ENCODE peak calls at places on chromosomes 11 and 22, in four cellular contexts. W is hypothalamus, E is GM13976, I is A549. P is an unnamed sample.

GRCh38 chr11:83831929-83832328 is 545.8 kb upstream of the CCDC90B start:
- DNase-seq in I (no peak), E (no peak), W (no peak), P (no peak)

GRCh38 chr11:60985991-60986915 is 14.8 kb downstream of the CD6 start:
- DNase-seq in E (no peak), I (no peak), W (no peak), P (peak; percentile 20)

GRCh38 chr11:108009497-108010360 is 1.0 kb downstream of the CUL5 start:
- DNase-seq in E (no peak), W (no peak), I (no peak), P (no peak)

GRCh38 chr11:125057370-125058060 is 5.6 kb upstream of the SLC37A2 start:
- DNase-seq in I (no peak), W (no peak), E (no peak), P (no peak)

GRCh38 chr11:64125676-64126075 is 40.2 kb downstream of the MACROD1 start:
- DNase-seq in E (no peak), I (no peak), W (no peak), P (no peak)

GRCh38 chr11:10329935-10330334 is 25.1 kb downstream of the ADM start:
- DNase-seq in I (no peak), E (no peak), W (no peak), P (no peak)

GRCh38 chr11:116473790-116474346 is 298.9 kb downstream of the BUD13 start:
- DNase-seq in W (no peak), E (no peak), I (no peak), P (no peak)

GRCh38 chr22:33329398-33329797 is 271.2 kb upstream of the SYN3 start:
- DNase-seq in E (no peak), I (no peak), W (no peak), P (no peak)

GRCh38 chr11:29119116-29119515 is 897.7 kb downstream of the KCNA4 start:
- DNase-seq in E (no peak), I (no peak), W (no peak), P (no peak)

GRCh38 chr22:44906999-44907644 is 102.7 kb downstream of the PHF21B start:
- DNase-seq in E (no peak), W (no peak), I (no peak), P (no peak)

GRCh38 chr11:4947505-4947904 is at the start of gene OR51A4:
- DNase-seq in E (no peak), W (no peak), I (no peak), P (no peak)

GRCh38 chr11:113974741-113975470 is at the start of gene HTR3A:
- DNase-seq in W (no peak), E (no peak), I (no peak), P (no peak)

GRCh38 chr11:111410951-111411350 is 31.9 kb upstream of the POU2AF1 start:
- DNase-seq in I (no peak), E (no peak), W (no peak), P (no peak)

GRCh38 chr11:119583585-119583984 is 145.4 kb downstream of the NECTIN1 start:
- DNase-seq in W (no peak), I (no peak), E (no peak), P (no peak)

GRCh38 chr11:71451596-71452353 is 1.2 kb upstream of the NADSYN1 start:
- DNase-seq in E (no peak), W (no peak), I (no peak), P (peak; percentile 51)

GRCh38 chr11:75246673-75247350 is 6.2 kb downstream of the TPBGL start:
- DNase-seq in E (no peak), I (no peak), W (no peak), P (no peak)

GRCh38 chr11:43802509-43802908 is 78.1 kb upstream of the ALKBH3 start:
- DNase-seq in I (no peak), E (no peak), W (no peak), P (no peak)

GRCh38 chr11:117384045-117384444 is 56.4 kb downstream of the CEP164 start:
- DNase-seq in W (no peak), I (peak; percentile 31), E (no peak), P (no peak)

GRCh38 chr11:892106-892505 is 18.5 kb downstream of the CHID1 start:
- DNase-seq in I (no peak), E (no peak), W (no peak), P (no peak)

GRCh38 chr11:42265072-42265471 is 805.6 kb upstream of the LRRC4C start:
- DNase-seq in I (no peak), E (no peak), W (no peak), P (no peak)

GRCh38 chr22:26214466-26214865 is 45.2 kb downstream of the SEZ6L start:
- DNase-seq in W (no peak), E (no peak), I (no peak), P (no peak)

GRCh38 chr11:6357222-6357621 is 33.1 kb upstream of the SMPD1 start:
- DNase-seq in E (no peak), W (no peak), I (no peak), P (no peak)

GRCh38 chr11:46444305-46444704 is 52.7 kb upstream of the CHRM4 start:
- DNase-seq in W (no peak), I (no peak), E (no peak), P (no peak)

GRCh38 chr22:36026741-36027140 is 1.9 kb downstream of the RBFOX2 start:
- DNase-seq in W (no peak), I (no peak), E (no peak), P (peak; percentile 43)

GRCh38 chr22:46972901-46973831 is 210.7 kb downstream of the TBC1D22A start:
- DNase-seq in W (no peak), E (no peak), I (no peak), P (no peak)

GRCh38 chr11:23211221-23211620 is 350.9 kb upstream of the CCDC179 start:
- DNase-seq in E (no peak), W (no peak), I (no peak), P (no peak)

GRCh38 chr11:38274031-38274430 is 1676.0 kb upstream of the RAG2 start:
- DNase-seq in W (no peak), I (no peak), E (no peak), P (no peak)

GRCh38 chr11:63639195-63639832 is 25.1 kb upstream of the PLAAT3 start:
- DNase-seq in W (no peak), I (peak; percentile 31), E (no peak), P (peak; percentile 30)

GRCh38 chr22:37316875-37317371 is 34.6 kb downstream of the CYTH4 start:
- DNase-seq in W (peak; percentile 37), E (peak; percentile 93), I (peak; percentile 84), P (peak; percentile 84)

GRCh38 chr11:130578738-130579368 is 130.4 kb downstream of the ADAMTS15 start:
- DNase-seq in E (no peak), W (no peak), I (no peak), P (no peak)

GRCh38 chr11:61378713-61379313 is 13.6 kb upstream of the TMEM216 start:
- DNase-seq in E (no peak), I (peak; percentile 72), W (no peak), P (no peak)

GRCh38 chr11:92697461-92698314 is 271.8 kb upstream of the MTNR1B start:
- DNase-seq in E (no peak), W (no peak), I (no peak), P (no peak)

GRCh38 chr11:8256271-8257002 is 7.2 kb downstream of the LMO1 start:
- DNase-seq in W (no peak), I (no peak), E (no peak), P (no peak)

GRCh38 chr11:104151404-104152204 is 12.3 kb downstream of the PDGFD start:
- DNase-seq in E (no peak), W (no peak), I (no peak), P (no peak)

GRCh38 chr11:65204646-65205601 is 23.2 kb downstream of the CAPN1 start:
- DNase-seq in I (peak; percentile 81), E (peak; percentile 90), W (no peak), P (peak; percentile 46)

GRCh38 chr11:62458212-62459002 is 39.6 kb downstream of the SCGB1A1 start:
- DNase-seq in W (no peak), I (no peak), E (no peak), P (no peak)

GRCh38 chr11:115527534-115528125 is 23.4 kb upstream of the CADM1 start:
- DNase-seq in E (no peak), I (no peak), W (no peak), P (no peak)

GRCh38 chr22:18022851-18023250 is 1.5 kb downstream of the MICAL3 start:
- DNase-seq in W (no peak), E (no peak), I (no peak), P (no peak)

GRCh38 chr11:44627911-44628729 is 62.7 kb downstream of the CD82 start:
- DNase-seq in E (peak; percentile 73), W (peak; percentile 91), I (no peak), P (peak; percentile 95)

P was measured in pons.